ENCODE peak calls at places on chromosomes 11 and 22, in eight cellular contexts. One of them, this sample, is unnamed.
A peak's percentile ranks its signal among the peaks of the same experiment; 100 is the strongest.

GRCh38 chr11:3135491-3136440 is 29.3 kb downstream of the OSBPL5 start:
- DNase-seq in CD8-positive, alpha-beta T cell: no peak
- DNase-seq in fibroblast of lung: no peak
- DNase-seq in WERI-Rb-1: no peak
- DNase-seq in endothelial cell: no peak
- DNase-seq in lung: no peak
- DNase-seq in GM13977: no peak
- DNase-seq in mesothelial cell of epicardium: peak; percentile 16
- DNase-seq in this sample: no peak

GRCh38 chr22:22666307-22667091 is 22.1 kb downstream of the GGTLC2 start:
- DNase-seq in lung: peak; percentile 46
- DNase-seq in GM13977: no peak
- DNase-seq in CD8-positive, alpha-beta T cell: no peak
- DNase-seq in WERI-Rb-1: peak; percentile 84
- DNase-seq in fibroblast of lung: no peak
- DNase-seq in endothelial cell: peak; percentile 66
- DNase-seq in mesothelial cell of epicardium: no peak
- DNase-seq in this sample: no peak

GRCh38 chr11:7115775-7116174 is 27.0 kb downstream of the RBMXL2 start:
- DNase-seq in mesothelial cell of epicardium: no peak
- DNase-seq in CD8-positive, alpha-beta T cell: no peak
- DNase-seq in lung: no peak
- DNase-seq in fibroblast of lung: no peak
- DNase-seq in WERI-Rb-1: no peak
- DNase-seq in endothelial cell: no peak
- DNase-seq in GM13977: no peak
- DNase-seq in this sample: no peak

GRCh38 chr11:73971175-73971719 is 11.4 kb downstream of the UCP2 start:
- DNase-seq in CD8-positive, alpha-beta T cell: no peak
- DNase-seq in GM13977: no peak
- DNase-seq in WERI-Rb-1: no peak
- DNase-seq in lung: no peak
- DNase-seq in mesothelial cell of epicardium: no peak
- DNase-seq in endothelial cell: no peak
- DNase-seq in fibroblast of lung: no peak
- DNase-seq in this sample: no peak

GRCh38 chr22:37362618-37363017 is 64.7 kb downstream of the ELFN2 start:
- DNase-seq in fibroblast of lung: no peak
- DNase-seq in endothelial cell: no peak
- DNase-seq in GM13977: no peak
- DNase-seq in mesothelial cell of epicardium: no peak
- DNase-seq in WERI-Rb-1: no peak
- DNase-seq in lung: no peak
- DNase-seq in CD8-positive, alpha-beta T cell: no peak
- DNase-seq in this sample: no peak

GRCh38 chr11:29962243-29962642 is 54.6 kb downstream of the KCNA4 start:
- DNase-seq in endothelial cell: peak; percentile 30
- DNase-seq in WERI-Rb-1: peak; percentile 55
- DNase-seq in fibroblast of lung: no peak
- DNase-seq in CD8-positive, alpha-beta T cell: no peak
- DNase-seq in mesothelial cell of epicardium: no peak
- DNase-seq in GM13977: no peak
- DNase-seq in lung: no peak
- DNase-seq in this sample: no peak

GRCh38 chr11:83278351-83278750 is 7.8 kb downstream of the CCDC90B start:
- DNase-seq in mesothelial cell of epicardium: no peak
- DNase-seq in WERI-Rb-1: no peak
- DNase-seq in endothelial cell: no peak
- DNase-seq in GM13977: no peak
- DNase-seq in CD8-positive, alpha-beta T cell: no peak
- DNase-seq in fibroblast of lung: peak; percentile 78
- DNase-seq in lung: no peak
- DNase-seq in this sample: no peak

GRCh38 chr11:30423886-30424285 is 101.0 kb downstream of the ARL14EP start:
- DNase-seq in mesothelial cell of epicardium: no peak
- DNase-seq in lung: no peak
- DNase-seq in WERI-Rb-1: no peak
- DNase-seq in endothelial cell: no peak
- DNase-seq in CD8-positive, alpha-beta T cell: no peak
- DNase-seq in fibroblast of lung: no peak
- DNase-seq in GM13977: no peak
- DNase-seq in this sample: no peak

GRCh38 chr11:31711137-31711536 is 100.0 kb downstream of the PAX6 start:
- DNase-seq in WERI-Rb-1: no peak
- DNase-seq in lung: no peak
- DNase-seq in mesothelial cell of epicardium: no peak
- DNase-seq in GM13977: no peak
- DNase-seq in endothelial cell: no peak
- DNase-seq in fibroblast of lung: no peak
- DNase-seq in CD8-positive, alpha-beta T cell: no peak
- DNase-seq in this sample: no peak

GRCh38 chr22:41009222-41009948 is 58.2 kb downstream of the RBX1 start:
- DNase-seq in mesothelial cell of epicardium: no peak
- DNase-seq in GM13977: no peak
- DNase-seq in lung: no peak
- DNase-seq in fibroblast of lung: peak; percentile 64
- DNase-seq in CD8-positive, alpha-beta T cell: no peak
- DNase-seq in WERI-Rb-1: no peak
- DNase-seq in endothelial cell: no peak
- DNase-seq in this sample: no peak

GRCh38 chr11:101686514-101686913 is 102.7 kb upstream of the TRPC6 start:
- DNase-seq in fibroblast of lung: peak; percentile 90
- DNase-seq in WERI-Rb-1: no peak
- DNase-seq in CD8-positive, alpha-beta T cell: no peak
- DNase-seq in endothelial cell: no peak
- DNase-seq in lung: no peak
- DNase-seq in GM13977: no peak
- DNase-seq in mesothelial cell of epicardium: no peak
- DNase-seq in this sample: no peak

GRCh38 chr11:93017821-93018690 is 48.6 kb downstream of the MTNR1B start:
- DNase-seq in fibroblast of lung: peak; percentile 84
- DNase-seq in endothelial cell: no peak
- DNase-seq in CD8-positive, alpha-beta T cell: no peak
- DNase-seq in WERI-Rb-1: no peak
- DNase-seq in GM13977: no peak
- DNase-seq in lung: no peak
- DNase-seq in mesothelial cell of epicardium: no peak
- DNase-seq in this sample: no peak

GRCh38 chr22:45413368-45414211 is at the start of the genes RIBC2 and SMC1B:
- DNase-seq in CD8-positive, alpha-beta T cell: peak; percentile 76
- DNase-seq in lung: peak; percentile 68
- DNase-seq in endothelial cell: peak; percentile 81
- DNase-seq in WERI-Rb-1: peak; percentile 36
- DNase-seq in fibroblast of lung: peak; percentile 68
- DNase-seq in GM13977: peak; percentile 85
- DNase-seq in mesothelial cell of epicardium: no peak
- DNase-seq in this sample: peak; percentile 91

GRCh38 chr11:5204787-5205186 is 4.3 kb upstream of the OR51V1 start:
- DNase-seq in CD8-positive, alpha-beta T cell: no peak
- DNase-seq in GM13977: peak; percentile 38
- DNase-seq in endothelial cell: peak; percentile 16
- DNase-seq in lung: no peak
- DNase-seq in fibroblast of lung: peak; percentile 61
- DNase-seq in WERI-Rb-1: peak; percentile 6
- DNase-seq in mesothelial cell of epicardium: no peak
- DNase-seq in this sample: no peak

GRCh38 chr11:133790995-133791394 is 54.3 kb downstream of the SPATA19 start:
- DNase-seq in mesothelial cell of epicardium: no peak
- DNase-seq in fibroblast of lung: no peak
- DNase-seq in lung: no peak
- DNase-seq in GM13977: no peak
- DNase-seq in CD8-positive, alpha-beta T cell: no peak
- DNase-seq in endothelial cell: no peak
- DNase-seq in WERI-Rb-1: no peak
- DNase-seq in this sample: no peak

GRCh38 chr11:44542372-44542771 is 23.1 kb upstream of the CD82 start:
- DNase-seq in lung: no peak
- DNase-seq in CD8-positive, alpha-beta T cell: no peak
- DNase-seq in mesothelial cell of epicardium: no peak
- DNase-seq in GM13977: no peak
- DNase-seq in fibroblast of lung: no peak
- DNase-seq in endothelial cell: no peak
- DNase-seq in WERI-Rb-1: no peak
- DNase-seq in this sample: no peak

GRCh38 chr11:76671626-76672309 is 1.2 kb upstream of the LRRC32 start:
- DNase-seq in lung: no peak
- DNase-seq in CD8-positive, alpha-beta T cell: no peak
- DNase-seq in mesothelial cell of epicardium: no peak
- DNase-seq in endothelial cell: no peak
- DNase-seq in fibroblast of lung: no peak
- DNase-seq in WERI-Rb-1: no peak
- DNase-seq in GM13977: no peak
- DNase-seq in this sample: no peak

GRCh38 chr11:128464878-128465277 is 122.5 kb downstream of the ETS1 start:
- DNase-seq in endothelial cell: no peak
- DNase-seq in mesothelial cell of epicardium: no peak
- DNase-seq in CD8-positive, alpha-beta T cell: no peak
- DNase-seq in WERI-Rb-1: no peak
- DNase-seq in lung: no peak
- DNase-seq in GM13977: no peak
- DNase-seq in fibroblast of lung: no peak
- DNase-seq in this sample: no peak

GRCh38 chr11:128463386-128463829 is 124.0 kb downstream of the ETS1 start:
- DNase-seq in lung: no peak
- DNase-seq in mesothelial cell of epicardium: no peak
- DNase-seq in fibroblast of lung: peak; percentile 99
- DNase-seq in GM13977: no peak
- DNase-seq in CD8-positive, alpha-beta T cell: no peak
- DNase-seq in endothelial cell: no peak
- DNase-seq in WERI-Rb-1: peak; percentile 14
- DNase-seq in this sample: no peak

GRCh38 chr11:128465531-128465930 is 121.8 kb downstream of the ETS1 start:
- DNase-seq in lung: no peak
- DNase-seq in fibroblast of lung: no peak
- DNase-seq in GM13977: no peak
- DNase-seq in CD8-positive, alpha-beta T cell: no peak
- DNase-seq in endothelial cell: no peak
- DNase-seq in mesothelial cell of epicardium: no peak
- DNase-seq in WERI-Rb-1: no peak
- DNase-seq in this sample: no peak

GRCh38 chr11:128462802-128463385 is 124.5 kb downstream of the ETS1 start:
- DNase-seq in endothelial cell: no peak
- DNase-seq in lung: no peak
- DNase-seq in mesothelial cell of epicardium: no peak
- DNase-seq in CD8-positive, alpha-beta T cell: no peak
- DNase-seq in fibroblast of lung: no peak
- DNase-seq in WERI-Rb-1: no peak
- DNase-seq in GM13977: no peak
- DNase-seq in this sample: no peak

DNA sequence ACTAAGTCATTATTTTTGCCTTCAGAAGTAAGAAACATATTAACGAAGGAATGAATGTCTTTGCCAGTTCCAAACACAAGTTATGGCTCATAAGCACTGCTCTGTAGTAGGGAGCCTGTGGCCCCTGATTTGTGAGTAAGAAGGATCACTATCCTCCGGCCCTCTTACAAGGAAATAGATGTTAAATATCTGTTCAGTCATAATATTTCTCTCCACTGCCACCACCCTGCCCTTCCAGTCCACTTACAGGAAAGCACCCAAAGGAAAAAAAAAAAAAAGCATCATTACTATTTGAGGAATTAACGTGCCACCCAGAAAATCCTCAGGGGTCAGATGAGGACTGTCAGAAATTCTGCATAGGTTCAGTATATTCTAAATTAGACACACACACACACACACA is 123.4 kb downstream of the ETS1 start:
- DNase-seq in fibroblast of lung: peak; percentile 49
- DNase-seq in CD8-positive, alpha-beta T cell: no peak
- DNase-seq in endothelial cell: no peak
- DNase-seq in WERI-Rb-1: no peak
- DNase-seq in lung: no peak
- DNase-seq in mesothelial cell of epicardium: no peak
- DNase-seq in GM13977: no peak
- DNase-seq in this sample: no peak
- TF ChIP-seq CTCF in fibroblast of lung: no peak
- TF ChIP-seq CTCF in CD8-positive, alpha-beta T cell: no peak
- TF ChIP-seq CTCF in endothelial cell: no peak
- TF ChIP-seq CTCF in WERI-Rb-1: no peak
- TF ChIP-seq CTCF in lung: no peak
- TF ChIP-seq CTCF in mesothelial cell of epicardium: no peak
- TF ChIP-seq CTCF in GM13977: no peak
- TF ChIP-seq CTCF in this sample: no peak

GRCh38 chr22:50018608-50019291 is 6.2 kb upstream of the IL17REL start:
- DNase-seq in CD8-positive, alpha-beta T cell: no peak
- DNase-seq in fibroblast of lung: no peak
- DNase-seq in WERI-Rb-1: no peak
- DNase-seq in lung: no peak
- DNase-seq in mesothelial cell of epicardium: no peak
- DNase-seq in GM13977: no peak
- DNase-seq in endothelial cell: no peak
- DNase-seq in this sample: no peak
- TF ChIP-seq CTCF in CD8-positive, alpha-beta T cell: no peak
- TF ChIP-seq CTCF in fibroblast of lung: no peak
- TF ChIP-seq CTCF in WERI-Rb-1: no peak
- TF ChIP-seq CTCF in lung: no peak
- TF ChIP-seq CTCF in mesothelial cell of epicardium: no peak
- TF ChIP-seq CTCF in GM13977: no peak
- TF ChIP-seq CTCF in endothelial cell: no peak
- TF ChIP-seq CTCF in this sample: no peak

GRCh38 chr11:69598147-69598546 is 42.8 kb upstream of the CCND1 start:
- DNase-seq in WERI-Rb-1: no peak
- DNase-seq in endothelial cell: no peak
- DNase-seq in lung: no peak
- DNase-seq in mesothelial cell of epicardium: no peak
- DNase-seq in fibroblast of lung: no peak
- DNase-seq in CD8-positive, alpha-beta T cell: no peak
- DNase-seq in GM13977: no peak
- DNase-seq in this sample: no peak
- TF ChIP-seq CTCF in WERI-Rb-1: peak; percentile 39
- TF ChIP-seq CTCF in endothelial cell: no peak
- TF ChIP-seq CTCF in lung: no peak
- TF ChIP-seq CTCF in mesothelial cell of epicardium: no peak
- TF ChIP-seq CTCF in fibroblast of lung: no peak
- TF ChIP-seq CTCF in CD8-positive, alpha-beta T cell: no peak
- TF ChIP-seq CTCF in GM13977: no peak
- TF ChIP-seq CTCF in this sample: peak; percentile 36

GRCh38 chr11:123356539-123356938 is 73.5 kb upstream of the GRAMD1B start:
- DNase-seq in endothelial cell: no peak
- DNase-seq in mesothelial cell of epicardium: no peak
- DNase-seq in GM13977: no peak
- DNase-seq in WERI-Rb-1: no peak
- DNase-seq in lung: no peak
- DNase-seq in fibroblast of lung: no peak
- DNase-seq in CD8-positive, alpha-beta T cell: no peak
- DNase-seq in this sample: peak; percentile 40

GRCh38 chr11:123360267-123360936 is 69.7 kb upstream of the GRAMD1B start:
- DNase-seq in fibroblast of lung: no peak
- DNase-seq in GM13977: no peak
- DNase-seq in mesothelial cell of epicardium: no peak
- DNase-seq in endothelial cell: no peak
- DNase-seq in CD8-positive, alpha-beta T cell: no peak
- DNase-seq in lung: no peak
- DNase-seq in WERI-Rb-1: no peak
- DNase-seq in this sample: peak; percentile 36

GRCh38 chr11:123354371-123354770 is 75.7 kb upstream of the GRAMD1B start:
- DNase-seq in fibroblast of lung: no peak
- DNase-seq in endothelial cell: no peak
- DNase-seq in WERI-Rb-1: no peak
- DNase-seq in mesothelial cell of epicardium: no peak
- DNase-seq in GM13977: no peak
- DNase-seq in CD8-positive, alpha-beta T cell: no peak
- DNase-seq in lung: no peak
- DNase-seq in this sample: peak; percentile 32

GRCh38 chr11:123357353-123357989 is 72.6 kb upstream of the GRAMD1B start:
- DNase-seq in WERI-Rb-1: no peak
- DNase-seq in endothelial cell: no peak
- DNase-seq in fibroblast of lung: no peak
- DNase-seq in GM13977: no peak
- DNase-seq in lung: no peak
- DNase-seq in mesothelial cell of epicardium: no peak
- DNase-seq in CD8-positive, alpha-beta T cell: no peak
- DNase-seq in this sample: peak; percentile 49

GRCh38 chr11:123357990-123358827 is 71.9 kb upstream of the GRAMD1B start:
- DNase-seq in CD8-positive, alpha-beta T cell: no peak
- DNase-seq in WERI-Rb-1: peak; percentile 67
- DNase-seq in fibroblast of lung: peak; percentile 8
- DNase-seq in lung: no peak
- DNase-seq in mesothelial cell of epicardium: peak; percentile 20
- DNase-seq in endothelial cell: peak; percentile 37
- DNase-seq in GM13977: peak; percentile 79
- DNase-seq in this sample: peak; percentile 83
- TF ChIP-seq CTCF in CD8-positive, alpha-beta T cell: no peak
- TF ChIP-seq CTCF in WERI-Rb-1: peak; percentile 57
- TF ChIP-seq CTCF in fibroblast of lung: no peak
- TF ChIP-seq CTCF in lung: no peak
- TF ChIP-seq CTCF in mesothelial cell of epicardium: no peak
- TF ChIP-seq CTCF in endothelial cell: no peak
- TF ChIP-seq CTCF in GM13977: peak; percentile 29
- TF ChIP-seq CTCF in this sample: peak; percentile 7